ENCODE peak calls at places on chromosomes 13 and 19, in seven cellular contexts. I is ovary, T is erythroblast, Y is heart left ventricle, R is A549, O is breast epithelium, U is lower leg skin. N is an unnamed sample.

GRCh38 chr19:14889994-14890393 is 4.1 kb upstream of the OR7A17 start:
- DNase-seq in I (no peak), T (no peak), Y (no peak), R (no peak), O (no peak), U (no peak), N (no peak)

GRCh38 chr19:12749938-12750521 is 1.6 kb upstream of the BEST2 start:
- DNase-seq in I (no peak), T (no peak), Y (no peak), R (no peak), O (no peak), U (no peak), N (no peak)

GRCh38 chr13:111394211-111394922 is 73.9 kb downstream of the TEX29 start:
- DNase-seq in I (no peak), T (no peak), Y (no peak), R (no peak), O (no peak), U (no peak), N (no peak)

GRCh38 chr13:50912851-50913250 is 3.3 kb downstream of the RNASEH2B start:
- DNase-seq in I (no peak), T (peak), Y (no peak), R (no peak), O (no peak), U (no peak), N (no peak)

GRCh38 chr19:45352471-45352870 is 11.9 kb downstream of the KLC3 start:
- DNase-seq in I (no peak), T (no peak), Y (no peak), R (no peak), O (no peak), U (no peak), N (no peak)

GRCh38 chr13:99385161-99385560 is 78.0 kb upstream of the GPR183 start:
- DNase-seq in I (no peak), T (no peak), Y (no peak), R (no peak), O (no peak), U (peak), N (no peak)

GRCh38 chr13:52446265-52446664 is 4.2 kb downstream of the VPS36 start:
- DNase-seq in I (no peak), T (no peak), Y (no peak), R (no peak), O (no peak), U (no peak), N (no peak)

GRCh38 chr19:19134687-19135158 is 3.6 kb downstream of the TMEM161A start:
- DNase-seq in I (no peak), T (no peak), Y (peak), R (no peak), O (no peak), U (no peak), N (no peak)

GRCh38 chr19:30685601-30686000 is 313.4 kb downstream of the ZNF536 start:
- DNase-seq in I (no peak), T (no peak), Y (no peak), R (no peak), O (no peak), U (no peak), N (no peak)

GRCh38 chr13:101144808-101145419 is 271.4 kb downstream of the NALCN start:
- DNase-seq in I (no peak), T (peak), Y (no peak), R (peak), O (no peak), U (no peak), N (peak)

GRCh38 chr13:23881408-23881785 is 7.8 kb downstream of the MIPEP start:
- DNase-seq in I (no peak), T (no peak), Y (no peak), R (no peak), O (no peak), U (no peak), N (no peak)

GRCh38 chr13:46041335-46041934 is 11.1 kb downstream of the ZC3H13 start:
- DNase-seq in I (no peak), T (no peak), Y (no peak), R (no peak), O (no peak), U (no peak), N (no peak)

GRCh38 chr19:2550431-2551171 is 74.7 kb downstream of the GADD45B start:
- DNase-seq in I (no peak), T (no peak), Y (peak), R (no peak), O (no peak), U (no peak), N (no peak)

GRCh38 chr13:90154311-90154960 is 1193.1 kb upstream of the MIR17HG start:
- DNase-seq in I (no peak), T (no peak), Y (no peak), R (no peak), O (no peak), U (no peak), N (peak)

GRCh38 chr13:80341771-80342271 is 895 bp upstream of the SPRY2 start:
- DNase-seq in I (peak), T (peak), Y (peak), R (peak), O (no peak), U (no peak), N (peak)

GRCh38 chr13:112900691-112901091 is 68.3 kb upstream of the MCF2L start:
- DNase-seq in I (peak), T (no peak), Y (no peak), R (no peak), O (peak), U (no peak), N (no peak)

GRCh38 chr19:2944403-2944774 is 382 bp downstream of the ZNF77 start:
- DNase-seq in I (no peak), T (no peak), Y (peak), R (no peak), O (no peak), U (no peak), N (no peak)

GRCh38 chr13:34942732-34943674 is 933 bp downstream of the NBEA start:
- DNase-seq in I (peak), T (no peak), Y (peak), R (peak), O (no peak), U (no peak), N (peak)

GRCh38 chr19:32339988-32340874 is 5.2 kb upstream of the ZNF507 start:
- DNase-seq in I (peak), T (peak), Y (peak), R (peak), O (peak), U (peak), N (peak)

GRCh38 chr19:7598180-7598579 is 2.5 kb downstream of the CAMSAP3 start:
- DNase-seq in I (no peak), T (no peak), Y (no peak), R (no peak), O (no peak), U (no peak), N (no peak)

GRCh38 chr19:45040059-45040767 is 1.4 kb downstream of the CLASRP start:
- DNase-seq in I (no peak), T (no peak), Y (no peak), R (no peak), O (no peak), U (no peak), N (no peak)

GRCh38 chr19:48907671-48908070 is 7.6 kb downstream of the NUCB1 start:
- DNase-seq in I (no peak), T (no peak), Y (no peak), R (no peak), O (no peak), U (no peak), N (no peak)

GRCh38 chr13:50235604-50236003 is 220.4 kb downstream of the KCNRG start:
- DNase-seq in I (no peak), T (no peak), Y (no peak), R (no peak), O (no peak), U (no peak), N (no peak)

GRCh38 chr19:11479470-11480080 is 1.3 kb downstream of the ELAVL3 start:
- DNase-seq in I (no peak), T (peak), Y (no peak), R (no peak), O (no peak), U (no peak), N (no peak)

GRCh38 chr13:45068036-45069001 is 52.0 kb upstream of the GTF2F2 start:
- DNase-seq in I (no peak), T (no peak), Y (no peak), R (no peak), O (no peak), U (no peak), N (no peak)

GRCh38 chr13:107347641-107348369 is 779.9 kb upstream of the ARGLU1 start:
- DNase-seq in I (no peak), T (no peak), Y (no peak), R (no peak), O (no peak), U (no peak), N (no peak)

GRCh38 chr19:44905437-44906160 is at the start of gene APOE:
- DNase-seq in I (peak), T (peak), Y (no peak), R (no peak), O (no peak), U (no peak), N (no peak)

GRCh38 chr13:41496420-41497234 is 39.3 kb downstream of the RGCC start:
- DNase-seq in I (no peak), T (no peak), Y (no peak), R (no peak), O (no peak), U (no peak), N (no peak)

GRCh38 chr19:8305798-8306197 is 2.4 kb downstream of the CD320 start:
- DNase-seq in I (peak), T (no peak), Y (peak), R (no peak), O (peak), U (peak), N (no peak)

GRCh38 chr19:5988520-5989387 is 10.8 kb upstream of the RANBP3 start:
- DNase-seq in I (no peak), T (no peak), Y (no peak), R (no peak), O (no peak), U (no peak), N (no peak)

GRCh38 chr13:50993908-50994307 is 84.3 kb downstream of the RNASEH2B start:
- DNase-seq in I (no peak), T (no peak), Y (no peak), R (no peak), O (no peak), U (no peak), N (no peak)

GRCh38 chr19:11578342-11579142 is 1.1 kb upstream of the ACP5 start:
- DNase-seq in I (peak), T (no peak), Y (peak), R (no peak), O (no peak), U (peak), N (no peak)

DNA sequence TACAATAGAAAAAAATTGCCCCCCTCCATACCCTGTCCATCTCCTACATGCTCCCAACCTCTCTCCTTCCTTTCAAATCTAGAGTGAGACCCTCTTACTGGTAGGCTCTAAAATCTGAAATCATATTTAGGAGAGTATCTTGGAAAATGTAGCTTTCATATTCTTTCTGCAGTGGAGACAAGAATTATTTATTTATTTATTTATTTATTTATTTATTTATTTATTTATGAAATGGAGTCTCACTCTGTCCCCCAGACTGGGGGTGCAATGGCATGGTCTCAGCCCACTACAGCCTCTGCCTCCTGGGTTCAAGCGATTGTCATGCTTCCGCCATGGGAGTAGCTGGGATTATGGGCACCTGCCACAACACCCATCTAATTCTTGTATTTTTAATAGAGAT is 174.1 kb upstream of the MYO16 start:
- DNase-seq in I (no peak), T (no peak), Y (no peak), R (no peak), O (no peak), U (no peak), N (no peak)
- TF ChIP-seq POLR2A in I (no peak), T (no peak), Y (no peak), R (no peak), O (no peak), U (no peak), N (no peak)

GRCh38 chr19:57527136-57527881 is at the start of gene ZNF549:
- DNase-seq in I (peak), T (peak), Y (peak), R (peak), O (peak), U (peak), N (peak)
- TF ChIP-seq POLR2A in I (peak), T (peak), Y (peak), R (no peak), O (no peak), U (no peak), N (peak)

GRCh38 chr19:58395979-58396627 is 647 bp downstream of the RNF225 start:
- DNase-seq in I (no peak), T (no peak), Y (no peak), R (no peak), O (no peak), U (no peak), N (no peak)
- TF ChIP-seq POLR2A in I (no peak), T (no peak), Y (no peak), R (no peak), O (no peak), U (no peak), N (no peak)

DNA sequence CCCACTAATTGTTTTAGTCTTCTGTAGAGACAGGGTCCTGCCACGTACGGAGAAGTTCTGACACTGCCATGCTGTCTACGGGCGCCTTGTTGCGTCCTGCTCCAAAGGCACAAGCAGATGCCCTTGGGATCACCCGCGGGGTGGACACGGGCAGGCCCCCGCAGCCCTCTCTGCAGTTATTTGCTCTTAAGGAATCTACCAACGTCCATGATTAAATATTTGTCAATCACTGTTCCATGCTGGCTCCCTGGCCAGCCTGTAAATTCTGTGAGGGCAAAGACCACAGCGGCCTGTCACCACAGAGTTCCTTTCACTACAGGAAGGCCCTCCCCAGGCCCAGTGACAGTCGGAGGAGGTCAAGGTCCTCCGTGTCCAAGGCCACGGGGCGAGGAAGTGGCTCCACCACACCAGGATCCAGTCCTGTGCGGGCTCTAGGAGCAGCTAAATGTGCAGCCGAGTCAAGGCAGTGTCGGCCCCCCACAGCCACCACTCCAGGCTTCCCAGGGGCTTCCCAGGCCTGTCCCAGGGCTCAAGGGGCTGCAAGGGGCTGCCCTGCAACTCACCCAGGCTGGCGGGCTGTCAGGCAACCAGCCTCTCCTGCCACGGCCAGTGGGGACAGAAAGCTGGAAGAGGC is 2.1 kb downstream of the RNF126 start:
- DNase-seq in I (no peak), T (no peak), Y (peak), R (no peak), O (no peak), U (no peak), N (no peak)
- TF ChIP-seq POLR2A in I (no peak), T (no peak), Y (no peak), R (no peak), O (no peak), U (no peak), N (no peak)

GRCh38 chr19:54366811-54367210 is 2.1 kb upstream of the LAIR1 start:
- DNase-seq in I (no peak), T (no peak), Y (no peak), R (no peak), O (no peak), U (no peak), N (no peak)

GRCh38 chr19:54369082-54369691 is 4.5 kb upstream of the LAIR1 start:
- DNase-seq in I (no peak), T (no peak), Y (no peak), R (no peak), O (no peak), U (no peak), N (no peak)

GRCh38 chr19:54364775-54365257 is at the start of gene LAIR1:
- DNase-seq in I (no peak), T (no peak), Y (peak), R (no peak), O (no peak), U (no peak), N (no peak)
- TF ChIP-seq POLR2A in I (no peak), T (no peak), Y (no peak), R (no peak), O (no peak), U (no peak), N (no peak)

DNA sequence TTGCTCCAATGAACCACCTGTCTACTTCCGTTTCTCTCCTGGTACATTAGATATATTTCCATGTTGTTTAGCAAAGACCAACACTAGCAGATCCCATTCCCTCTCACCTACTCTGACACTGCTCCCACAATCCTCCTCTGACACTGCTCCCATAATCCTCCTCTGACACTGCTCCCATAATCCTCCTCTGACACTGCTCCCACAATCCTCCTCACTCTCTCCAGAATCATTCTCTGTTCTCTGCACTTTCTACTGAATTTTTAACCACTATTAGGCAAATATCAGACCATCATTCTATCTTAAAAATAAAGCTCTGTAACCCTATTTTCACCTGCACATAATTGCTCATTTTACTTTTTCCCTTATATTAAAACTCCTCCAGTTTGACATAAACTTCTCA is 578.5 kb upstream of the PCDH20 start:
- DNase-seq in I (no peak), T (no peak), Y (no peak), R (no peak), O (no peak), U (no peak), N (no peak)
- TF ChIP-seq POLR2A in I (no peak), T (no peak), Y (no peak), R (no peak), O (no peak), U (no peak), N (no peak)

GRCh38 chr13:20127563-20128458 is 33.0 kb downstream of the GJA3 start:
- DNase-seq in I (peak), T (peak), Y (peak), R (peak), O (peak), U (peak), N (no peak)
- TF ChIP-seq POLR2A in I (no peak), T (peak), Y (peak), R (peak), O (no peak), U (no peak), N (no peak)

N was measured in H54.